ENCODE peak calls at places on chromosomes 5 and 9, in five cellular contexts. One of them, this sample, is unnamed.
A peak's percentile ranks its signal among the peaks of the same experiment; 100 is the strongest.

GRCh38 chr5:2557435-2557834 is 194.0 kb downstream of the IRX2 start:
- DNase-seq in stimulated activated CD4-positive, alpha-beta T cell treated with anti-CD3 and anti-CD28 coated beads, Interleukin-12 subunit alpha, Interleukin-12 subunit beta, amount 100 ng/mL, for 4 hours: no peak
- DNase-seq in cardiac fibroblast: no peak
- DNase-seq in A549: no peak
- DNase-seq in stimulated activated CD8-positive, alpha-beta memory T cell treated with anti-CD3 and anti-CD28 coated beads, Interleukin-2, amount 100 ng/mL, for 48 hours: no peak
- DNase-seq in this sample: no peak

GRCh38 chr5:159878988-159879471 is 37.3 kb upstream of the ADRA1B start:
- DNase-seq in stimulated activated CD4-positive, alpha-beta T cell treated with anti-CD3 and anti-CD28 coated beads, Interleukin-12 subunit alpha, Interleukin-12 subunit beta, amount 100 ng/mL, for 4 hours: no peak
- DNase-seq in cardiac fibroblast: peak; percentile 89
- DNase-seq in A549: peak; percentile 71
- DNase-seq in stimulated activated CD8-positive, alpha-beta memory T cell treated with anti-CD3 and anti-CD28 coated beads, Interleukin-2, amount 100 ng/mL, for 48 hours: no peak
- DNase-seq in this sample: no peak

GRCh38 chr5:77693913-77694312 is 55.4 kb upstream of the OTP start:
- DNase-seq in stimulated activated CD4-positive, alpha-beta T cell treated with anti-CD3 and anti-CD28 coated beads, Interleukin-12 subunit alpha, Interleukin-12 subunit beta, amount 100 ng/mL, for 4 hours: no peak
- DNase-seq in cardiac fibroblast: no peak
- DNase-seq in A549: no peak
- DNase-seq in stimulated activated CD8-positive, alpha-beta memory T cell treated with anti-CD3 and anti-CD28 coated beads, Interleukin-2, amount 100 ng/mL, for 48 hours: no peak
- DNase-seq in this sample: no peak

GRCh38 chr9:133658442-133659431 is 22.6 kb downstream of the DBH start:
- DNase-seq in stimulated activated CD4-positive, alpha-beta T cell treated with anti-CD3 and anti-CD28 coated beads, Interleukin-12 subunit alpha, Interleukin-12 subunit beta, amount 100 ng/mL, for 4 hours: no peak
- DNase-seq in cardiac fibroblast: peak; percentile 42
- DNase-seq in A549: peak; percentile 72
- DNase-seq in stimulated activated CD8-positive, alpha-beta memory T cell treated with anti-CD3 and anti-CD28 coated beads, Interleukin-2, amount 100 ng/mL, for 48 hours: no peak
- DNase-seq in this sample: no peak

GRCh38 chr5:5480481-5481111 is 58.1 kb downstream of the ICE1 start:
- DNase-seq in stimulated activated CD4-positive, alpha-beta T cell treated with anti-CD3 and anti-CD28 coated beads, Interleukin-12 subunit alpha, Interleukin-12 subunit beta, amount 100 ng/mL, for 4 hours: no peak
- DNase-seq in cardiac fibroblast: no peak
- DNase-seq in A549: no peak
- DNase-seq in stimulated activated CD8-positive, alpha-beta memory T cell treated with anti-CD3 and anti-CD28 coated beads, Interleukin-2, amount 100 ng/mL, for 48 hours: no peak
- DNase-seq in this sample: no peak

GRCh38 chr9:121736147-121736721 is 84.8 kb downstream of the DAB2IP start:
- DNase-seq in stimulated activated CD4-positive, alpha-beta T cell treated with anti-CD3 and anti-CD28 coated beads, Interleukin-12 subunit alpha, Interleukin-12 subunit beta, amount 100 ng/mL, for 4 hours: no peak
- DNase-seq in cardiac fibroblast: peak; percentile 62
- DNase-seq in A549: peak; percentile 36
- DNase-seq in stimulated activated CD8-positive, alpha-beta memory T cell treated with anti-CD3 and anti-CD28 coated beads, Interleukin-2, amount 100 ng/mL, for 48 hours: no peak
- DNase-seq in this sample: no peak

GRCh38 chr9:131875828-131876485 is 136.1 kb upstream of the RAPGEF1 start:
- DNase-seq in stimulated activated CD4-positive, alpha-beta T cell treated with anti-CD3 and anti-CD28 coated beads, Interleukin-12 subunit alpha, Interleukin-12 subunit beta, amount 100 ng/mL, for 4 hours: no peak
- DNase-seq in cardiac fibroblast: no peak
- DNase-seq in A549: no peak
- DNase-seq in stimulated activated CD8-positive, alpha-beta memory T cell treated with anti-CD3 and anti-CD28 coated beads, Interleukin-2, amount 100 ng/mL, for 48 hours: no peak
- DNase-seq in this sample: no peak

GRCh38 chr5:58317009-58317408 is 142.9 kb downstream of the PLK2 start:
- DNase-seq in stimulated activated CD4-positive, alpha-beta T cell treated with anti-CD3 and anti-CD28 coated beads, Interleukin-12 subunit alpha, Interleukin-12 subunit beta, amount 100 ng/mL, for 4 hours: no peak
- DNase-seq in cardiac fibroblast: peak; percentile 12
- DNase-seq in A549: no peak
- DNase-seq in stimulated activated CD8-positive, alpha-beta memory T cell treated with anti-CD3 and anti-CD28 coated beads, Interleukin-2, amount 100 ng/mL, for 48 hours: no peak
- DNase-seq in this sample: no peak

This sample was measured in GM12891.